ENCODE peak calls at places on chromosomes 12 and 14, in five cellular contexts. F is AG10803, Q is HS-27A, L is NCI-H774, Y is amygdala. N is an unnamed sample.

GRCh38 chr14:98858561-98858960 is 413.4 kb downstream of the BCL11B start:
- DNase-seq in F (no peak), Q (no peak), L (no peak), Y (no peak), N (no peak)

GRCh38 chr12:85057370-85057963 is 21.3 kb downstream of the LRRIQ1 start:
- DNase-seq in F (peak; percentile 53), Q (peak; percentile 11), L (peak; percentile 48), Y (no peak), N (peak; percentile 58)

GRCh38 chr14:95233702-95234241 is 76.4 kb upstream of the DICER1 start:
- DNase-seq in F (no peak), Q (no peak), L (no peak), Y (no peak), N (no peak)

GRCh38 chr12:85527192-85527591 is 247.2 kb downstream of the ALX1 start:
- DNase-seq in F (no peak), Q (no peak), L (no peak), Y (no peak), N (no peak)

GRCh38 chr14:23294734-23295561 is 7.7 kb downstream of the PPP1R3E start:
- DNase-seq in F (peak; percentile 55), Q (no peak), L (peak; percentile 52), Y (no peak), N (peak; percentile 62)

GRCh38 chr12:52147367-52147972 is 44.3 kb downstream of the KRT80 start:
- DNase-seq in F (peak; percentile 100), Q (peak; percentile 97), L (no peak), Y (no peak), N (peak; percentile 97)

GRCh38 chr12:98646165-98646764 is 1.2 kb downstream of the APAF1 start:
- DNase-seq in F (peak; percentile 22), Q (no peak), L (no peak), Y (no peak), N (peak; percentile 20)

GRCh38 chr14:85214471-85214870 is 315.5 kb upstream of the FLRT2 start:
- DNase-seq in F (peak; percentile 16), Q (peak; percentile 20), L (no peak), Y (no peak), N (peak; percentile 70)

GRCh38 chr12:76284816-76285750 is 63.1 kb downstream of the BBS10 start:
- DNase-seq in F (peak; percentile 65), Q (no peak), L (no peak), Y (no peak), N (peak; percentile 76)

GRCh38 chr12:14774074-14774943 is 29.0 kb downstream of the WBP11 start:
- DNase-seq in F (peak; percentile 95), Q (peak; percentile 75), L (peak; percentile 89), Y (peak; percentile 74), N (peak; percentile 97)

GRCh38 chr12:58967551-58967950 is 47.2 kb upstream of the LRIG3 start:
- DNase-seq in F (peak; percentile 38), Q (no peak), L (no peak), Y (no peak), N (no peak)

GRCh38 chr14:45089813-45090212 is 5.9 kb downstream of the PRPF39 start:
- DNase-seq in F (peak; percentile 23), Q (no peak), L (no peak), Y (no peak), N (peak; percentile 18)

GRCh38 chr12:50110127-50110761 is 1.8 kb upstream of the COX14 start:
- DNase-seq in F (no peak), Q (no peak), L (no peak), Y (no peak), N (no peak)

GRCh38 chr12:5965950-5966383 is 20.9 kb upstream of the ANO2 start:
- DNase-seq in F (peak; percentile 43), Q (peak; percentile 20), L (peak; percentile 6), Y (peak; percentile 8), N (peak; percentile 37)

GRCh38 chr12:131900397-131900796 is 6.0 kb downstream of the ULK1 start:
- DNase-seq in F (no peak), Q (no peak), L (no peak), Y (no peak), N (no peak)

GRCh38 chr12:131381716-131382430 is 329.0 kb upstream of the SFSWAP start:
- DNase-seq in F (no peak), Q (no peak), L (no peak), Y (no peak), N (no peak)

N was measured in fibroblast of villous mesenchyme.